ENCODE peak calls at places on chromosomes 3 and 15, in ten cellular contexts. S, O, M, J, I, L, T, C, Z and Q are unnamed samples.

GRCh38 chr3:142853270-142854163 is 35.4 kb downstream of the PCOLCE2 start:
- DNase-seq in S (no peak), O (no peak), M (no peak), J (no peak), I (no peak), L (no peak), T (peak), C (peak), Z (no peak), Q (no peak)

GRCh38 chr3:3806856-3807255 is 7.6 kb downstream of the LRRN1 start:
- DNase-seq in S (no peak), O (no peak), M (no peak), J (no peak), I (no peak), L (no peak), T (no peak), C (no peak), Z (no peak), Q (no peak)

GRCh38 chr3:18556503-18556902 is 131.4 kb upstream of the SATB1 start:
- DNase-seq in S (no peak), O (peak), M (no peak), J (no peak), I (no peak), L (no peak), T (no peak), C (peak), Z (no peak), Q (no peak)

GRCh38 chr3:160185711-160186110 is 39.5 kb upstream of the C3orf80 start:
- DNase-seq in S (no peak), O (no peak), M (no peak), J (no peak), I (no peak), L (no peak), T (no peak), C (no peak), Z (no peak), Q (no peak)

GRCh38 chr3:46488735-46489361 is 8.9 kb upstream of the RTP3 start:
- DNase-seq in S (peak), O (peak), M (peak), J (peak), I (peak), L (peak), T (peak), C (peak), Z (peak), Q (peak)

GRCh38 chr3:132232231-132232792 is 84.9 kb upstream of the ACP3 start:
- DNase-seq in S (no peak), O (no peak), M (no peak), J (no peak), I (no peak), L (no peak), T (no peak), C (peak), Z (no peak), Q (no peak)

GRCh38 chr3:4750306-4751056 is 228.8 kb upstream of the BHLHE40 start:
- DNase-seq in S (no peak), O (no peak), M (no peak), J (no peak), I (no peak), L (no peak), T (no peak), C (peak), Z (no peak), Q (no peak)

GRCh38 chr3:55296035-55296434 is 191.1 kb downstream of the WNT5A start:
- DNase-seq in S (no peak), O (no peak), M (no peak), J (no peak), I (no peak), L (no peak), T (no peak), C (peak), Z (no peak), Q (no peak)

GRCh38 chr3:71122641-71123040 is 460.9 kb downstream of the FOXP1 start:
- DNase-seq in S (no peak), O (no peak), M (no peak), J (no peak), I (no peak), L (no peak), T (no peak), C (no peak), Z (no peak), Q (no peak)

GRCh38 chr15:45551691-45552090 is 29.1 kb upstream of the SLC30A4 start:
- DNase-seq in S (no peak), O (no peak), M (no peak), J (no peak), I (no peak), L (no peak), T (no peak), C (peak), Z (no peak), Q (no peak)

GRCh38 chr3:18424213-18424861 is 802 bp downstream of the SATB1 start:
- DNase-seq in S (no peak), O (peak), M (no peak), J (no peak), I (no peak), L (no peak), T (peak), C (no peak), Z (no peak), Q (peak)

GRCh38 chr3:117626577-117626976 is 917.0 kb downstream of the TUSC7 start:
- DNase-seq in S (no peak), O (no peak), M (no peak), J (no peak), I (no peak), L (no peak), T (no peak), C (no peak), Z (no peak), Q (no peak)

GRCh38 chr15:84681822-84682221 is 23.8 kb upstream of the NMB start:
- DNase-seq in S (no peak), O (no peak), M (no peak), J (no peak), I (no peak), L (no peak), T (no peak), C (peak), Z (no peak), Q (no peak)

GRCh38 chr15:77531191-77532000 is 101.3 kb downstream of the LINGO1 start:
- DNase-seq in S (no peak), O (no peak), M (no peak), J (no peak), I (no peak), L (no peak), T (no peak), C (no peak), Z (no peak), Q (no peak)

GRCh38 chr3:97793415-97794019 is 28.3 kb upstream of the CRYBG3 start:
- DNase-seq in S (no peak), O (no peak), M (peak), J (no peak), I (peak), L (no peak), T (peak), C (peak), Z (no peak), Q (peak)

GRCh38 chr15:81909229-81910087 is 136.4 kb downstream of the MEX3B start:
- DNase-seq in S (no peak), O (no peak), M (no peak), J (no peak), I (no peak), L (no peak), T (no peak), C (no peak), Z (no peak), Q (no peak)

GRCh38 chr3:129117134-129117533 is 4.5 kb downstream of the RAB43 start:
- DNase-seq in S (no peak), O (no peak), M (no peak), J (no peak), I (no peak), L (no peak), T (no peak), C (no peak), Z (no peak), Q (no peak)

GRCh38 chr3:46410669-46411068 is 3.6 kb downstream of the CCRL2 start:
- DNase-seq in S (no peak), O (no peak), M (no peak), J (no peak), I (no peak), L (no peak), T (no peak), C (no peak), Z (no peak), Q (no peak)

GRCh38 chr3:174035317-174035886 is 637.9 kb downstream of the NLGN1 start:
- DNase-seq in S (no peak), O (no peak), M (no peak), J (no peak), I (no peak), L (no peak), T (no peak), C (peak), Z (no peak), Q (no peak)